ENCODE peak calls at places on chromosomes 6 and 20, in eight cellular contexts. Z is ovary, S is psoas muscle, P is AG09319, W is mucosa of descending colon, J is RWPE1, V is fibroblast of lung, X is HFF-Myc. L is an unnamed sample.
A peak's percentile ranks its signal among the peaks of the same experiment; 100 is the strongest.

GRCh38 chr6:2614842-2615241 is 135.9 kb downstream of the MYLK4 start:
- DNase-seq in J (no peak), S (no peak), W (no peak), V (no peak), X (no peak), Z (no peak), P (no peak), L (no peak)

GRCh38 chr20:20205141-20205861 is 153.0 kb downstream of the CFAP61 start:
- DNase-seq in S (no peak), P (no peak), Z (no peak), X (no peak), V (no peak), W (no peak), J (no peak), L (no peak)

GRCh38 chr6:141041596-141042087 is 1091.1 kb upstream of the GJE1 start:
- DNase-seq in S (peak; percentile 34), Z (no peak), V (no peak), X (no peak), P (no peak), W (peak; percentile 41), J (no peak), L (no peak)

GRCh38 chr20:9270831-9271230 is 201.9 kb downstream of the PLCB4 start:
- DNase-seq in S (no peak), W (no peak), Z (no peak), J (no peak), P (peak; percentile 49), V (peak; percentile 75), X (peak; percentile 15), L (peak; percentile 54)

GRCh38 chr6:138722425-138723371 is 50.9 kb upstream of the CCDC28A start:
- DNase-seq in S (no peak), X (peak; percentile 3), W (no peak), P (no peak), J (no peak), V (peak; percentile 92), Z (no peak), L (peak; percentile 38)

GRCh38 chr6:1858191-1858590 is 248.5 kb downstream of the FOXC1 start:
- DNase-seq in S (no peak), J (no peak), W (no peak), X (no peak), Z (no peak), P (no peak), V (no peak), L (no peak)

GRCh38 chr6:20202070-20202658 is 10.1 kb downstream of the MBOAT1 start:
- DNase-seq in X (no peak), P (no peak), S (no peak), J (peak; percentile 57), V (peak; percentile 64), W (no peak), Z (no peak), L (peak; percentile 69)

GRCh38 chr6:28353981-28354676 is 4.4 kb downstream of the ZKSCAN3 start:
- DNase-seq in V (peak; percentile 86), X (no peak), S (peak; percentile 56), Z (peak; percentile 77), J (peak; percentile 42), W (peak; percentile 61), P (no peak), L (peak; percentile 86)

GRCh38 chr20:32168184-32168910 is 39.2 kb downstream of the PLAGL2 start:
- DNase-seq in S (no peak), W (no peak), Z (no peak), P (no peak), V (peak; percentile 54), X (peak; percentile 40), J (no peak), L (peak; percentile 54)

GRCh38 chr20:45041464-45042337 is 59.2 kb downstream of the KCNS1 start:
- DNase-seq in J (peak; percentile 96), X (peak; percentile 48), P (no peak), S (no peak), W (no peak), V (peak; percentile 70), Z (no peak), L (peak; percentile 90)

GRCh38 chr6:68053805-68054373 is 581.2 kb upstream of the ADGRB3 start:
- DNase-seq in P (no peak), J (no peak), V (no peak), W (no peak), X (no peak), Z (no peak), S (no peak), L (no peak)

GRCh38 chr20:63955281-63955845 is 853 bp downstream of the UCKL1 start:
- DNase-seq in Z (no peak), J (no peak), X (no peak), S (no peak), V (peak; percentile 28), P (no peak), W (peak; percentile 78), L (peak; percentile 29)

GRCh38 chr20:16701296-16701695 is 28.5 kb upstream of the SNRPB2 start:
- DNase-seq in V (no peak), P (no peak), W (no peak), X (no peak), J (no peak), S (no peak), Z (no peak), L (peak; percentile 40)

GRCh38 chr20:16703570-16703969 is 26.3 kb upstream of the SNRPB2 start:
- DNase-seq in Z (no peak), J (no peak), X (no peak), W (no peak), P (no peak), V (no peak), S (no peak), L (no peak)

GRCh38 chr20:16694176-16694575 is 35.6 kb upstream of the SNRPB2 start:
- DNase-seq in V (no peak), P (no peak), J (no peak), X (no peak), W (no peak), Z (no peak), S (no peak), L (no peak)

GRCh38 chr20:16695633-16696032 is 34.2 kb upstream of the SNRPB2 start:
- DNase-seq in W (no peak), J (no peak), X (no peak), S (no peak), Z (no peak), V (no peak), P (no peak), L (no peak)

GRCh38 chr20:16699287-16699686 is 30.5 kb upstream of the SNRPB2 start:
- DNase-seq in J (no peak), W (no peak), Z (no peak), V (no peak), P (no peak), S (no peak), X (no peak), L (no peak)
- TF ChIP-seq CTCF in J (no peak), W (no peak), Z (no peak), V (no peak), P (no peak), S (peak; percentile 15), X (no peak), L (no peak)

DNA sequence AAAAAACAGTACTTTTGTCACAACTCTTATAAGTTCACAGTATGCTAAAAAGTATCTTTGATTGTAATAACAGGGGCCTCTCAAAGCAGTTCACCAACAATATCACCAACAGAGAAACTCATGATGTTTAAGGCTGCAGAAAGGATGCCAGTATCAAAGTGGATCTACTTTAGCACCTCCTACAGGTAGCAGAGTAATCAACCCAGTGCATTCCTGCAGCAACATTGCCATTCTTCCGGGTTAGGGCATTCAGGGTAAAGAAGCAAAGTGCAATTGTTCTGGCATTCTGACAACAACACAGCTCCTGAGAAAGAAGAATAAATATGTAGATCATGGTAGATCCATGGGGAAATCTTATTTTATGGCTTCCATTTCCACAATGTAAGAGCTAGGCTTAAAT is 7.6 kb upstream of the SLC17A4 start:
- DNase-seq in S (no peak), P (no peak), Z (no peak), W (no peak), J (no peak), V (no peak), X (no peak), L (no peak)
- TF ChIP-seq CTCF in S (no peak), P (no peak), Z (no peak), W (no peak), J (no peak), V (no peak), X (no peak), L (no peak)

DNA sequence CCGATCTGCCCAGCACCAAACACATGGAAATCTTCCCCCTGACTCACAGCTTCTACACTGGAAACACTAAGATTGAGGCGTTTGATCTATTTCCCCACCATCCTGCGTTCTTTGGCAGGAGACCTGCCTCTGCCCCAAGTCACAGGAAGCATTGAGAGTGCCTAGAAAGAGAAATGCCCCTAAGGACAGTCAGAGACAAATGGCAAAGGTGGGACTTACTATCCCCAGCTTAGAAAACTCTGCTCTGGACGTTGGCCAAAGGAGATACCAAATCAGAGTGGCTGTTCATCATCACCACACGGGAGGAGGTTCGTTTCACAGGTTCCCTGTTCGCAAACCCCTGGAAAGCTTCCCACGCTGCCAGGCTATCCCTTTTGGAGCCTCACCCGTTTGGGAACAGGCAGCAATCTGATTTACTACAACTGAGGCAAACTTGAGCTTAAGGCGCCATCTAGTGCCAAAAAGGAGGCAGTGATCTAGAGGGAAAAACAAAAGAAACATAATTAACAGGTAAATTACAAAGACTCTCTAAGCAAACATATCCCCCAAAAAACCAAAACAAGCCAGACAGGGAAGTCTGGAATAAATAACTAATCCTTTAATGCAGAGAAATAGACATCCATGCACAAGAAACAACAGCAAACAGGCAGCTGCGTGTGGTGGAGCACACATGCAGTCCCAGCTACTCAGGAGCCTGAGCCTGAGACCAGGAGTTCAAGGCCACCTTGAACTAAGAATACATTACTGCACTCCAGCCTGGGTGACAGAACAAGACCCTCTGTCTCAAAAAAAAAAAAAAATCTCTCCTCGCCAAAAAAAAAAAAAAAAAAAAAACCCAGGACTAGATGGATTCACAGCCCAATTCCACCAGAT is 48.4 kb upstream of the SRSF6 start:
- DNase-seq in S (no peak), W (no peak), X (peak; percentile 19), P (no peak), V (peak; percentile 17), Z (no peak), J (peak; percentile 51), L (peak; percentile 53)
- TF ChIP-seq CTCF in S (peak; percentile 30), W (peak; percentile 34), X (peak; percentile 69), P (peak; percentile 73), V (peak; percentile 71), Z (no peak), J (peak; percentile 69), L (peak; percentile 65)

GRCh38 chr6:48957781-48958180 is 505.3 kb downstream of the MMUT start:
- DNase-seq in P (no peak), J (no peak), V (no peak), Z (no peak), X (no peak), S (no peak), W (no peak), L (peak; percentile 17)

GRCh38 chr6:48962041-48962440 is 501.0 kb downstream of the MMUT start:
- DNase-seq in X (no peak), P (no peak), S (no peak), J (no peak), Z (no peak), V (no peak), W (no peak), L (peak; percentile 91)

DNA sequence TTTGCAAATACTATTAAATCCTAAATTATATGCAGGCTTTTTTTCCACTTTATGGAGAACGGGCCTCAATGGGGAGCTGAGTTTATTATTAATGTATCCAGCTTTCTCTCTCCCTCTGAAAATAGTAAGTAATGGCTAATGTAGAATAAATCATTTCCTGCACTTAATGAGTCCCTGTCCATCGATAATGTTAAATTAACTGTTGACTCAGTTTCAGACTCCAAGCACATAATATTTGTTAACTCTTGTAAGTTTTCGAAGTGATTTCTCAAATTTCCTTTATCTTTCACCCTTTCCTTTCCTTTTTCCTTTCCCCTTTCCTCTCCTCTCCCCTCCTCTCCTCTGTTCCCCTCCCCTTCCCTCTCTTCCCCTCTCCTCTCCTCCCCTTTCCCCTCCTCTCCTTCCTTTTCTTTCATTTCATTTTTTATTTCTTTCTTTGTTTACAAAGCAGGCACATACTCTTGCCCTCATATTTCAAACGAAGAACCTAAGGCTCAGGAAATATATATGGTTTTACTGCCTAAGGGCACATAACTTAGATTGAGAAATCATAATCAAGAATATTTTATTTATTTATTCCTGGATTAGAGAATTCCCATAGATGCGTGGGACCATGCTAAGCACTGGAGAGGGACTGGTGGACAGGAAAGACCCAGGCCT is 503.5 kb downstream of the MMUT start:
- DNase-seq in J (no peak), S (no peak), Z (no peak), X (no peak), V (no peak), P (no peak), W (no peak), L (peak; percentile 18)
- TF ChIP-seq CTCF in J (no peak), S (no peak), Z (no peak), X (no peak), V (no peak), P (no peak), W (no peak), L (no peak)